ENCODE peak calls at places on chromosomes 5 and 9, in seven cellular contexts. Y is endothelial cell; N is activated naive CD4-positive, alpha-beta T cell treated with anti-CD3 and anti-CD28 coated beads, Interleukin-2, amount 10 ng/mL, durations not matched to agents 7 days and 5 days; U is tibial nerve; G is Daoy; R is choroid plexus epithelial cell; L is KG1. W is an unnamed sample.
A peak's percentile ranks its signal among the peaks of the same experiment; 100 is the strongest.

GRCh38 chr5:112935675-112936074 is 13.6 kb upstream of the REEP5 start:
- DNase-seq in Y (no peak), N (no peak), U (no peak), G (no peak), R (no peak), L (no peak), W (no peak)

GRCh38 chr9:101269596-101270324 is 115.0 kb downstream of the BAAT start:
- DNase-seq in Y (no peak), N (no peak), U (no peak), G (no peak), R (no peak), L (no peak), W (no peak)

GRCh38 chr5:87268126-87268969 is 665 bp downstream of the RASA1 start:
- DNase-seq in Y (peak; percentile 67), N (peak; percentile 82), U (peak; percentile 49), G (peak; percentile 50), R (peak; percentile 67), L (no peak), W (peak; percentile 73)

GRCh38 chr5:18048449-18048848 is 414.2 kb downstream of the TAF11L14 start:
- DNase-seq in Y (no peak), N (no peak), U (no peak), G (no peak), R (no peak), L (no peak), W (no peak)

GRCh38 chr5:178542455-178542854 is 47.7 kb downstream of the COL23A1 start:
- DNase-seq in Y (no peak), N (no peak), U (peak; percentile 7), G (peak; percentile 73), R (peak; percentile 14), L (no peak), W (no peak)

GRCh38 chr5:10073705-10074104 is 176.0 kb downstream of the ATPSCKMT start:
- DNase-seq in Y (no peak), N (no peak), U (no peak), G (no peak), R (no peak), L (no peak), W (no peak)

GRCh38 chr9:35357116-35357515 is 132.8 kb upstream of the RUSC2 start:
- DNase-seq in Y (no peak), N (no peak), U (no peak), G (no peak), R (no peak), L (no peak), W (no peak)

GRCh38 chr5:135398160-135398854 is 724 bp downstream of the MACROH2A1 start:
- DNase-seq in Y (peak; percentile 48), N (peak; percentile 78), U (no peak), G (peak; percentile 47), R (peak; percentile 45), L (no peak), W (peak; percentile 23)

GRCh38 chr5:43066231-43066798 is 26.2 kb upstream of the ANXA2R start:
- DNase-seq in Y (peak; percentile 68), N (peak; percentile 81), U (peak; percentile 55), G (peak; percentile 72), R (peak; percentile 79), L (no peak), W (peak; percentile 66)

GRCh38 chr5:154702477-154702876 is 52.7 kb upstream of the LARP1 start:
- DNase-seq in Y (no peak), N (no peak), U (no peak), G (no peak), R (no peak), L (no peak), W (no peak)

GRCh38 chr9:70802758-70803436 is 318.5 kb downstream of the TRPM3 start:
- DNase-seq in Y (no peak), N (no peak), U (no peak), G (no peak), R (no peak), L (no peak), W (no peak)

GRCh38 chr5:150309101-150309897 is 6.6 kb upstream of the ARSI start:
- DNase-seq in Y (no peak), N (no peak), U (no peak), G (no peak), R (no peak), L (no peak), W (no peak)

GRCh38 chr5:109335114-109335513 is 74.7 kb downstream of the PJA2 start:
- DNase-seq in Y (no peak), N (no peak), U (no peak), G (no peak), R (no peak), L (no peak), W (no peak)

GRCh38 chr5:59893061-59893435 is 478 bp downstream of the PDE4D start:
- DNase-seq in Y (peak; percentile 8), N (no peak), U (no peak), G (no peak), R (no peak), L (no peak), W (no peak)

GRCh38 chr9:72996106-72996505 is 43.3 kb upstream of the ALDH1A1 start:
- DNase-seq in Y (no peak), N (no peak), U (no peak), G (no peak), R (no peak), L (no peak), W (no peak)

GRCh38 chr5:135535820-135536801 is at the start of gene NEUROG1:
- DNase-seq in Y (peak; percentile 21), N (no peak), U (no peak), G (peak; percentile 26), R (no peak), L (no peak), W (no peak)

GRCh38 chr9:111645806-111646205 is 14.7 kb downstream of the DNAJC25 start:
- DNase-seq in Y (no peak), N (no peak), U (no peak), G (peak; percentile 28), R (peak; percentile 21), L (no peak), W (no peak)

GRCh38 chr9:76426807-76427419 is 32.1 kb upstream of the GCNT1 start:
- DNase-seq in Y (no peak), N (no peak), U (no peak), G (no peak), R (no peak), L (no peak), W (no peak)

GRCh38 chr5:113804264-113804663 is 290.8 kb downstream of the YTHDC2 start:
- DNase-seq in Y (no peak), N (no peak), U (no peak), G (no peak), R (no peak), L (no peak), W (no peak)

GRCh38 chr5:140881889-140882590 is at the start of gene PCDHA13:
- DNase-seq in Y (peak; percentile 20), N (no peak), U (no peak), G (no peak), R (no peak), L (no peak), W (no peak)

GRCh38 chr9:130106860-130107848 is 53.4 kb downstream of the GPR107 start:
- DNase-seq in Y (peak; percentile 77), N (peak; percentile 89), U (peak; percentile 99), G (peak; percentile 82), R (peak; percentile 93), L (peak; percentile 74), W (peak; percentile 75)

GRCh38 chr9:100379862-100380261 is 27.1 kb upstream of the TEX10 start:
- DNase-seq in Y (no peak), N (no peak), U (no peak), G (peak; percentile 73), R (peak; percentile 93), L (no peak), W (no peak)

GRCh38 chr9:134879664-134880483 is 736 bp upstream of the FCN2 start:
- DNase-seq in Y (no peak), N (no peak), U (no peak), G (no peak), R (no peak), L (no peak), W (no peak)

GRCh38 chr5:142543951-142544753 is 141.7 kb downstream of the FGF1 start:
- DNase-seq in Y (no peak), N (no peak), U (no peak), G (no peak), R (peak; percentile 19), L (no peak), W (no peak)

GRCh38 chr5:141094481-141095262 is at the start of gene PCDHB2:
- DNase-seq in Y (peak; percentile 82), N (no peak), U (peak; percentile 12), G (peak; percentile 88), R (peak; percentile 1), L (no peak), W (peak; percentile 30)

GRCh38 chr5:78758169-78758839 is 109.7 kb upstream of the LHFPL2 start:
- DNase-seq in Y (no peak), N (no peak), U (no peak), G (no peak), R (peak; percentile 82), L (no peak), W (no peak)

GRCh38 chr9:136700959-136701664 is 11.3 kb upstream of the DIPK1B start:
- DNase-seq in Y (peak; percentile 11), N (peak; percentile 69), U (no peak), G (no peak), R (no peak), L (no peak), W (no peak)

GRCh38 chr5:149267241-149267973 is 4.3 kb upstream of the AFAP1L1 start:
- DNase-seq in Y (no peak), N (no peak), U (no peak), G (peak; percentile 37), R (no peak), L (no peak), W (no peak)

GRCh38 chr9:89749500-89750116 is 144.8 kb downstream of the GADD45G start:
- DNase-seq in Y (no peak), N (peak; percentile 19), U (no peak), G (no peak), R (peak; percentile 26), L (no peak), W (no peak)

GRCh38 chr9:133127340-133127981 is 6.4 kb upstream of the RALGDS start:
- DNase-seq in Y (no peak), N (no peak), U (no peak), G (peak; percentile 85), R (no peak), L (no peak), W (peak; percentile 66)

W was measured in heart right ventricle.